ENCODE peak calls at places on chromosomes 7 and 10, in five cellular contexts. S is endothelial cell of umbilical vein, H is uterus, R is ovary, A is cardiac muscle cell. V is an unnamed sample. For H3K9me3, the result is how much of the 10 kb centered on the place peaks cover.

GRCh38 chr7:11128500-11128899 is 154.8 kb downstream of the PHF14 start:
- DNase-seq in H (no peak), A (no peak), R (no peak), S (no peak), V (no peak)

GRCh38 chr7:45347804-45348203 is 190.2 kb downstream of the RAMP3 start:
- DNase-seq in A (no peak), R (no peak), H (no peak), S (no peak), V (no peak)

GRCh38 chr10:118692911-118693310 is 61.9 kb downstream of the CACUL1 start:
- DNase-seq in R (no peak), A (no peak), H (no peak), S (no peak), V (no peak)

GRCh38 chr7:28180364-28181147 is at the start of gene JAZF1:
- DNase-seq in R (peak), A (peak), H (peak), S (peak), V (peak)

GRCh38 chr7:50273870-50274269 is 30.6 kb upstream of the IKZF1 start:
- DNase-seq in R (no peak), A (no peak), H (no peak), S (no peak), V (no peak)

GRCh38 chr10:12934777-12935176 is 66.7 kb downstream of the CCDC3 start:
- DNase-seq in R (no peak), H (no peak), S (no peak), A (no peak), V (peak)

GRCh38 chr7:125336326-125336725 is 406.7 kb upstream of the POT1 start:
- DNase-seq in A (no peak), H (no peak), S (no peak), R (no peak), V (no peak)

GRCh38 chr7:74094224-74095095 is 10.9 kb downstream of the LIMK1 start:
- DNase-seq in S (peak), H (peak), R (peak), A (peak), V (peak)

GRCh38 chr7:139750459-139751095 is 27.2 kb downstream of the HIPK2 start:
- DNase-seq in A (no peak), R (no peak), S (no peak), H (no peak), V (no peak)

GRCh38 chr7:101564778-101565211 is 64.3 kb downstream of the MYL10 start:
- DNase-seq in S (peak), R (no peak), H (no peak), A (peak), V (peak)

GRCh38 chr10:88439932-88440331 is 143.2 kb downstream of the RNLS start:
- DNase-seq in A (no peak), R (no peak), H (no peak), S (no peak), V (no peak)

GRCh38 chr7:69597278-69598076 is 798 bp upstream of the AUTS2 start:
- DNase-seq in H (peak), S (peak), A (peak), R (no peak), V (no peak)

GRCh38 chr7:56175784-56176183 is 59.6 kb upstream of the NUPR2 start:
- DNase-seq in H (no peak), S (no peak), A (no peak), R (no peak), V (no peak)

GRCh38 chr10:12564173-12564572 is 214.8 kb downstream of the CAMK1D start:
- DNase-seq in A (no peak), R (no peak), S (no peak), H (no peak), V (no peak)

GRCh38 chr10:53601260-53601875 is 828.8 kb upstream of the MBL2 start:
- DNase-seq in A (peak), H (no peak), S (peak), R (no peak), V (no peak)

GRCh38 chr7:154578351-154578750 is 424.6 kb downstream of the PAXIP1 start:
- DNase-seq in H (no peak), S (no peak), R (no peak), A (no peak), V (no peak)

GRCh38 chr10:110504111-110504735 is 6.5 kb downstream of the DUSP5 start:
- DNase-seq in R (peak), A (no peak), S (peak), H (peak), V (no peak)

GRCh38 chr7:155941688-155942087 is 129.4 kb upstream of the SHH start:
- DNase-seq in H (no peak), S (no peak), R (no peak), A (no peak), V (no peak)

GRCh38 chr7:150941983-150942590 is 36.0 kb downstream of the KCNH2 start:
- DNase-seq in H (no peak), A (peak), S (no peak), R (no peak), V (peak)

GRCh38 chr7:111006691-111007090 is 84.2 kb upstream of the LRRN3 start:
- DNase-seq in A (no peak), S (no peak), R (no peak), H (no peak), V (no peak)

GRCh38 chr7:27774717-27775328 is 34.9 kb downstream of the TAX1BP1 start:
- DNase-seq in A (peak), S (peak), R (no peak), H (no peak), V (no peak)

GRCh38 chr7:131306777-131307176 is 20.9 kb upstream of the MKLN1 start:
- DNase-seq in S (no peak), A (no peak), R (no peak), H (no peak), V (no peak)

GRCh38 chr10:131961777-131962450 is 19.8 kb downstream of the BNIP3 start:
- DNase-seq in R (no peak), H (no peak), A (no peak), S (no peak), V (no peak)

GRCh38 chr7:66668677-66669076 is 40.0 kb downstream of the KCTD7 start:
- DNase-seq in A (no peak), S (no peak), R (no peak), H (no peak), V (no peak)

GRCh38 chr7:135979674-135980660 is 2.8 kb upstream of the MTPN start:
- DNase-seq in H (no peak), R (no peak), A (no peak), S (peak), V (no peak)

GRCh38 chr10:73790886-73791625 is 5.7 kb downstream of the ZSWIM8 start:
- DNase-seq in S (no peak), R (peak), H (no peak), A (no peak), V (no peak)

GRCh38 chr10:89073719-89074118 is 83.1 kb downstream of the FAS start:
- DNase-seq in S (no peak), A (no peak), R (no peak), H (no peak), V (no peak)

GRCh38 chr7:45237788-45238461 is 80.3 kb downstream of the RAMP3 start:
- DNase-seq in R (no peak), A (no peak), S (no peak), H (no peak), V (peak)

GRCh38 chr7:144584741-144585140 is 181.2 kb upstream of the NOBOX start:
- DNase-seq in A (no peak), R (no peak), H (no peak), S (no peak), V (no peak)

GRCh38 chr10:119933179-119933578 is 40.6 kb downstream of the SEC23IP start:
- DNase-seq in H (no peak), A (peak), S (peak), R (no peak), V (no peak)

GRCh38 chr10:13882112-13882711 is 295.4 kb downstream of the PRPF18 start:
- DNase-seq in S (peak), H (no peak), R (no peak), A (no peak), V (peak)

GRCh38 chr7:129433823-129434171 is 435 bp upstream of the STRIP2 start:
- DNase-seq in A (no peak), S (no peak), H (no peak), R (no peak), V (no peak)

GRCh38 chr10:6187278-6187677 is 15.5 kb upstream of the PFKFB3 start:
- DNase-seq in S (no peak), H (no peak), A (no peak), R (no peak), V (no peak)

GRCh38 chr7:73530800-73531199 is 8.7 kb upstream of the BAZ1B start:
- DNase-seq in H (no peak), R (no peak), A (no peak), S (no peak), V (no peak)

GRCh38 chr7:19575909-19576557 is 132.8 kb downstream of the POLR1F start:
- DNase-seq in R (no peak), S (no peak), A (no peak), H (no peak), V (no peak)

GRCh38 chr7:130758429-130759056 is 24.5 kb upstream of the KLF14 start:
- DNase-seq in S (peak), A (peak), H (no peak), R (no peak), V (peak)

GRCh38 chr7:158558816-158559215 is 28.8 kb downstream of the PTPRN2 start:
- DNase-seq in S (no peak), R (no peak), A (no peak), H (no peak), V (no peak)
- H3K27ac ChIP-seq in S (no peak), R (no peak), A (no peak), H (no peak), V (no peak)

GRCh38 chr10:80357000-80357803 is 621 bp downstream of the DYDC2 start:
- DNase-seq in A (peak), R (peak), S (no peak), H (no peak), V (no peak)
- H3K4me3 ChIP-seq in A (peak), R (peak), S (no peak), H (peak), V (no peak)

GRCh38 chr7:42534441-42534840 is 297.4 kb upstream of the GLI3 start:
- DNase-seq in H (no peak), A (no peak), S (no peak), R (no peak), V (no peak)
- H3K9me3 ChIP-seq in H (under half), A (under half), S (under half), R (under half), V (under half)

GRCh38 chr7:108565987-108566386 is 3.5 kb downstream of the THAP5 start:
- DNase-seq in R (no peak), H (no peak), A (no peak), S (no peak), V (no peak)

GRCh38 chr7:108568801-108569380 is 615 bp downstream of the THAP5 start:
- DNase-seq in R (no peak), A (no peak), H (no peak), S (no peak), V (no peak)

GRCh38 chr7:108572487-108572886 is 2.8 kb downstream of the DNAJB9 start:
- DNase-seq in A (no peak), H (no peak), S (no peak), R (no peak), V (no peak)

GRCh38 chr7:108569381-108570145 is at the start of the genes DNAJB9 and THAP5:
- DNase-seq in S (peak), H (peak), R (peak), A (peak), V (peak)

DNA sequence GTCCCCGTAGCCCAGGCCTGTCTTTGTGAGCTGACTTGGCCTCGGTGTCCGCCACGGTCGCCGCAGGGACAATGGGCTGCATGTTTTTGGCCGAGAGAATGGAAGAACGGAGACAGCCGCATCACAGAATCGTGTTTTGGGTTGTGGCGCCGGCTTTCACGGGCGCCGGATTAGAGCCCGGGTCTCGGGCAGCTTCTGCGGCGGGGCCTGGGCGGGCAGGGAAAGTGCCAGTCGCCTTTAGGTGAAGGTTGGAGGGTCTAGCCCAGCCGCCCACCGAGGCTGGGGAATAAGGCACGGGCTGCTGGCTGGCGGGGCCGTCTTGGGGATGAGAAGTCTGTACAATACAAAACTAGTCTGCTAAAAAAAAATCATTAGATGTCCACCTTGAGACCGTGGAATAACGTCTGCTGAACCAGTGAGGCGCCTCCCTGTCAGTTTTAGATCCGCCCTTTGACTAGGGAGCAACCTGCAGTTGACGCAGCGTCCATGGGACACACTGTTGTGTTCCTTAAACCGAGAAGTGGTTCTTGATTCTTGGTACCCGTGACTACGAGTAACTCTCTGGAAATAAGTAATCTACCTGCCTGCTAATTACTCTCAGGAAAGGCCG is 577 bp downstream of the DNAJB9 start:
- DNase-seq in A (peak), S (peak), H (no peak), R (no peak), V (peak)
- H3K27ac ChIP-seq in A (peak), S (peak), H (peak), R (peak), V (peak)

GRCh38 chr10:22058195-22058594 is 54.7 kb upstream of the DNAJC1 start:
- DNase-seq in H (no peak), R (no peak), A (no peak), S (no peak), V (no peak)

GRCh38 chr10:22047812-22048211 is 44.3 kb upstream of the DNAJC1 start:
- DNase-seq in S (no peak), H (no peak), A (no peak), R (no peak), V (no peak)

GRCh38 chr10:22054946-22055345 is 51.4 kb upstream of the DNAJC1 start:
- DNase-seq in S (peak), H (no peak), A (no peak), R (no peak), V (no peak)

DNA sequence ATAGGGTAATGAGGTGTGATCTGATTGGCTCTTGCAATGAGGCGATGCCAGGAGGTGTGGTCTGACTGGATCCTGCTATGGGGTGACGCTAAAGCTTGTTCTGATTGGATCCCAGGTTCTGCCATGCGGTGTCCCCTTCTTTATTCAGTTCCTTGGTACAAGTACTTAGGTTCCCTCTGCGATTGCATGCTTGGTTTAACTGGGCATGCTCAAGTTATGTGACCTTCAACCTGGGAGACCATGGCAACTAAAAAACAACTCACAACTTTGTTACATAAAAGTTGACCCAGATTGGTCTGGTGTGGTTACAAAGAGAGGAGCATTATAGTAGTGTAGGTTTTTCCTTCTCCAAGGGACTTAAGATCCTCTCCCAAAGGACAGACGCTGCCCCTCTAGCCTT is 49.5 kb upstream of the DNAJC1 start:
- DNase-seq in A (no peak), H (no peak), S (no peak), R (no peak), V (no peak)
- H3K4me3 ChIP-seq in A (no peak), H (no peak), S (no peak), R (no peak), V (no peak)

DNA sequence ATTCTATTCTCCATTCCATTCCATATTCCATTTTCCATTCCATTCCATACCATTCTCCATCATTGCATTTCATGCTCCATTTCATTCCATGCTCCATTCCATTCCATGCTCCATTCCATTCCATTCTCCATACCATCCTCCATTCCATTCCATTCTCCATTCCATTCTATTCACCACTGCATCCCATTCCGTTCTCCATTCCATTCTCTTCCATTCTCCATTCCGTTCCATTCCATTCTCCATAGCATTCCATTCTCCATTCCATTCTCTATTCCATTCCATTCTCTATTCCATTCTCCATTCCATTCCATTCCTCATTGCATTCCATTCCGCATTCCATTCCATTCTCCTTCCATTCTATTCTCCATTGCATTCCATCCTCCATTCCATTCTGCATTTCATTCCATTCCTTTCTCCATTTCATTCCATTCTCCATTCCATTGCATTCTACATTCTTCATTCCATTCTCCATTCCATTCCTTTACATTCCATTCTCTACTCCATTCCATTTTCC is 84.0 kb downstream of the NSUN6 start:
- DNase-seq in A (no peak), R (no peak), S (no peak), H (no peak), V (no peak)
- H3K9me3 ChIP-seq in A (under half), R (under half), S (under half), H (under half), V (under half)

DNA sequence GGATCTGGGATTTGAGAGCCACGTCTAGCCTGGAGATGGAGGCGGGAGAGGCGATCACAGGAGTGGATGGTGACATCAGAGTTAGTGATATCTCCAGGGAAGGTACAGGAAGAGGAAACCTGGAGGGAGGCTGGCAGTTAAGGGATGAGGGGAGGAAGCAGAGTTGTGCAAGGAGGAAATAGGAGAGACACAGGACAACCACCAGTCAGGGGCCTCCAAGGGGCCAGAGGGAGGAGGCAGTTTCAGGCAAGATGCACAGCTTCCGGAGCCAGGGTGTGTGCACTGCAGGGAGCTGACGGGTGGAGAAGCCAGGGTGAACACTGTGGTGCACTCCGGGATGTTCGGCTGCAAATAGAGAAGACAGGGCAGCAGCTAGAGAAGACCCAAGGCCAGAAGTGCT is 141.2 kb downstream of the GLI3 start:
- DNase-seq in R (no peak), S (no peak), A (no peak), H (no peak), V (no peak)
- H3K27ac ChIP-seq in R (no peak), S (no peak), A (peak), H (no peak), V (no peak)

DNA sequence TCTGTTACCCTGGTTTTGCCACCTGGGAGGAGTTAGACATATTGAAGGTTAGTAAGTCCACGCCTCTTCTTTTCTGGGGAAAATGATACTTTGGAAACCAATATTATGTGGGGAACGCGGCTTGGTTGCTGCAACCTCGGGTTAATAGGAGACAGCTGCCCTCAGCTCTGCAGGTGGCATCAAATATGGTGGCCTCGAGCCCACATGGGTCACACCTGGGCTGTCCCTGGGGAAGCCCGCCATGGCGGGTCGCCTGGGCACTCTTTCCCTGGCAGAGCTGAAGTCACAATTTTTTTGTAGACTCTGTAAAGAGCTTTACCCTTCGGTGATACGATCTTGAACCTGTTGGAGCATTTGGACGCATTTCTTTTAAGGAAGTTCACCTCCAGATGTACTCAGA is 2.5 kb downstream of the PFKP start:
- DNase-seq in A (no peak), H (no peak), R (no peak), S (no peak), V (no peak)
- H3K4me3 ChIP-seq in A (peak), H (no peak), R (no peak), S (no peak), V (peak)

GRCh38 chr7:115110523-115110922 is 188.6 kb downstream of the MDFIC start:
- DNase-seq in S (no peak), H (no peak), A (no peak), R (no peak), V (no peak)
- H3K9me3 ChIP-seq in S (under half), H (under half), A (under half), R (under half), V (under half)